ENCODE peak calls at places on chromosome 6, in eight cellular contexts. W, I, E, L, M, O, Z and J are unnamed samples.

GRCh38 chr6:108806669-108807068 is 41.6 kb upstream of the ARMC2 start:
- DNase-seq in Z (no peak), I (no peak), O (peak; percentile 13), M (no peak), W (no peak), E (no peak), L (no peak), J (no peak)

GRCh38 chr6:161373905-161374451 is 100.1 kb upstream of the AGPAT4 start:
- DNase-seq in L (peak; percentile 54), M (peak; percentile 63), I (peak; percentile 41), Z (no peak), O (peak; percentile 77), W (no peak), E (peak; percentile 61), J (peak; percentile 73)

GRCh38 chr6:33192671-33193602 is 670 bp upstream of the COL11A2 start:
- DNase-seq in W (no peak), Z (peak; percentile 79), E (no peak), M (no peak), O (no peak), I (no peak), L (peak; percentile 33), J (no peak)

GRCh38 chr6:32854376-32855178 is 585 bp downstream of the PSMB9 start:
- DNase-seq in W (no peak), O (peak; percentile 64), L (peak; percentile 59), E (peak; percentile 36), M (peak; percentile 39), Z (no peak), I (peak; percentile 45), J (peak; percentile 61)

GRCh38 chr6:104789770-104790190 is 69.9 kb downstream of the HACE1 start:
- DNase-seq in Z (no peak), O (peak; percentile 72), W (peak; percentile 41), I (no peak), M (peak; percentile 70), L (peak; percentile 17), E (no peak), J (no peak)

GRCh38 chr6:34151321-34152041 is 5.6 kb upstream of the GRM4 start:
- DNase-seq in W (no peak), L (no peak), Z (no peak), I (no peak), O (no peak), E (no peak), M (no peak), J (no peak)

GRCh38 chr6:161444966-161445799 is 171.3 kb upstream of the AGPAT4 start:
- DNase-seq in Z (no peak), O (no peak), M (peak; percentile 32), W (peak; percentile 18), E (no peak), I (no peak), L (no peak), J (no peak)

GRCh38 chr6:165092881-165093595 is 216.4 kb downstream of the C6orf118 start:
- DNase-seq in E (no peak), O (no peak), M (no peak), Z (no peak), L (no peak), I (no peak), W (no peak), J (no peak)

GRCh38 chr6:121849477-121849876 is 414.0 kb downstream of the GJA1 start:
- DNase-seq in O (peak; percentile 83), Z (no peak), W (no peak), I (no peak), E (no peak), L (peak; percentile 10), M (peak; percentile 76), J (no peak)

GRCh38 chr6:111540971-111541719 is 58.1 kb upstream of the REV3L start:
- DNase-seq in W (no peak), E (no peak), Z (no peak), L (no peak), O (no peak), M (no peak), I (no peak), J (no peak)

GRCh38 chr6:87210979-87211378 is 55.6 kb downstream of the ZNF292 start:
- DNase-seq in M (no peak), W (no peak), L (no peak), I (no peak), E (no peak), Z (no peak), O (no peak), J (no peak)

GRCh38 chr6:108616544-108616943 is 55.8 kb downstream of the FOXO3 start:
- DNase-seq in E (no peak), O (no peak), I (no peak), L (no peak), M (no peak), W (no peak), Z (no peak), J (no peak)

GRCh38 chr6:16918586-16918985 is 157.3 kb upstream of the ATXN1 start:
- DNase-seq in I (no peak), O (no peak), E (no peak), W (no peak), M (no peak), L (no peak), Z (no peak), J (no peak)

GRCh38 chr6:145731432-145731831 is 3.9 kb downstream of the EPM2A start:
- DNase-seq in Z (no peak), L (no peak), I (no peak), M (no peak), E (no peak), W (no peak), O (no peak), J (no peak)

GRCh38 chr6:13661647-13662046 is 46.5 kb downstream of the NOL7 start:
- DNase-seq in E (no peak), O (no peak), M (no peak), W (no peak), Z (no peak), L (no peak), I (no peak), J (no peak)

GRCh38 chr6:39617023-39617422 is 108.2 kb downstream of the KIF6 start:
- DNase-seq in O (no peak), E (no peak), M (no peak), L (no peak), Z (no peak), W (no peak), I (no peak), J (no peak)

GRCh38 chr6:130018292-130018829 is at the start of gene L3MBTL3:
- DNase-seq in M (peak; percentile 88), O (peak; percentile 89), E (peak; percentile 82), I (peak; percentile 84), Z (peak; percentile 99), W (peak; percentile 60), L (peak; percentile 84), J (peak; percentile 93)

GRCh38 chr6:41757268-41757667 is 10.1 kb upstream of the PGC start:
- DNase-seq in M (no peak), I (no peak), L (no peak), E (no peak), W (no peak), Z (no peak), O (no peak), J (peak; percentile 12)

GRCh38 chr6:93419304-93420162 is at the start of gene EPHA7:
- DNase-seq in E (no peak), W (peak; percentile 85), L (no peak), M (peak; percentile 99), O (peak; percentile 7), Z (peak; percentile 91), I (no peak), J (peak; percentile 89)

GRCh38 chr6:127299522-127300240 is 33.0 kb downstream of the RNF146 start:
- DNase-seq in W (no peak), L (no peak), O (peak; percentile 53), M (no peak), Z (no peak), E (no peak), I (no peak), J (no peak)

GRCh38 chr6:55892749-55893357 is 17.5 kb upstream of the BMP5 start:
- DNase-seq in I (no peak), Z (no peak), W (no peak), M (no peak), E (no peak), L (no peak), O (no peak), J (no peak)

GRCh38 chr6:31907158-31907813 is 5.4 kb upstream of the ZBTB12 start:
- DNase-seq in E (no peak), W (peak; percentile 66), M (peak; percentile 45), I (no peak), O (peak; percentile 58), L (no peak), Z (no peak), J (no peak)

GRCh38 chr6:106037060-106037459 is 49.1 kb upstream of the PRDM1 start:
- DNase-seq in M (peak; percentile 52), O (peak; percentile 87), Z (no peak), E (no peak), I (no peak), W (peak; percentile 45), L (no peak), J (no peak)

GRCh38 chr6:75349262-75349984 is 64.8 kb upstream of the TMEM30A start:
- DNase-seq in W (no peak), Z (peak; percentile 82), E (no peak), O (peak; percentile 48), I (no peak), M (peak; percentile 39), L (no peak), J (peak; percentile 56)

GRCh38 chr6:32973934-32974333 is 5.5 kb downstream of the BRD2 start:
- DNase-seq in I (no peak), O (peak; percentile 72), E (no peak), Z (no peak), M (peak; percentile 64), L (peak; percentile 33), W (no peak), J (no peak)

GRCh38 chr6:40555092-40555491 is 32.1 kb downstream of the LRFN2 start:
- DNase-seq in I (no peak), L (no peak), Z (no peak), M (no peak), E (no peak), O (peak; percentile 1), W (no peak), J (no peak)

GRCh38 chr6:159981591-159982245 is 12.8 kb downstream of the IGF2R start:
- DNase-seq in L (peak; percentile 33), M (peak; percentile 84), W (no peak), E (no peak), Z (peak; percentile 83), I (no peak), O (peak; percentile 77), J (peak; percentile 79)

GRCh38 chr6:82970853-82971252 is 94.8 kb downstream of the UBE3D start:
- DNase-seq in E (no peak), Z (no peak), O (no peak), M (no peak), L (no peak), W (no peak), I (no peak), J (no peak)

GRCh38 chr6:108118791-108119211 is 44.3 kb upstream of the OSTM1 start:
- DNase-seq in L (no peak), W (no peak), I (no peak), E (no peak), Z (no peak), M (no peak), O (peak; percentile 34), J (no peak)